ENCODE peak calls at places on chromosomes 16 and 17, in seven cellular contexts. One of them, this sample, is unnamed.

GRCh38 chr17:65423346-65424140 is 137.9 kb downstream of the AXIN2 start:
- DNase-seq in activated CD8-positive, alpha-beta memory T cell treated with anti-CD3 and anti-CD28 coated beads for 48 hours: no peak
- DNase-seq in stimulated activated CD4-positive, alpha-beta T cell treated with anti-CD3 and anti-CD28 coated beads, Interleukin-1b, Interleukin-23, amount 100 ng/mL, for 24 hours: no peak
- DNase-seq in aorta: no peak
- DNase-seq in T-helper 2 cell: no peak
- DNase-seq in PC-9: no peak
- DNase-seq in activated T-helper 1 cell treated with anti-CD3 and anti-CD28 coated beads, Interleukin-12 subunit alpha, Interleukin-12 subunit beta, Interleukin-2, Interleukin-4 antibody, amounts not matched to agents 30 ng/mL and 10 ng/mL and 1 ng/mL, durations not matched to agents 14 hours and 24 hours and 36 hours: no peak
- DNase-seq in this sample: no peak

GRCh38 chr17:81842725-81843504 is 8.1 kb upstream of the PPP1R27 start:
- DNase-seq in activated T-helper 1 cell treated with anti-CD3 and anti-CD28 coated beads, Interleukin-12 subunit alpha, Interleukin-12 subunit beta, Interleukin-2, Interleukin-4 antibody, amounts not matched to agents 30 ng/mL and 10 ng/mL and 1 ng/mL, durations not matched to agents 14 hours and 24 hours and 36 hours: no peak
- DNase-seq in stimulated activated CD4-positive, alpha-beta T cell treated with anti-CD3 and anti-CD28 coated beads, Interleukin-1b, Interleukin-23, amount 100 ng/mL, for 24 hours: no peak
- DNase-seq in T-helper 2 cell: no peak
- DNase-seq in aorta: no peak
- DNase-seq in PC-9: no peak
- DNase-seq in activated CD8-positive, alpha-beta memory T cell treated with anti-CD3 and anti-CD28 coated beads for 48 hours: no peak
- DNase-seq in this sample: no peak

GRCh38 chr17:48994548-48995331 is 2.4 kb upstream of the IGF2BP1 start:
- DNase-seq in stimulated activated CD4-positive, alpha-beta T cell treated with anti-CD3 and anti-CD28 coated beads, Interleukin-1b, Interleukin-23, amount 100 ng/mL, for 24 hours: no peak
- DNase-seq in activated T-helper 1 cell treated with anti-CD3 and anti-CD28 coated beads, Interleukin-12 subunit alpha, Interleukin-12 subunit beta, Interleukin-2, Interleukin-4 antibody, amounts not matched to agents 30 ng/mL and 10 ng/mL and 1 ng/mL, durations not matched to agents 14 hours and 24 hours and 36 hours: no peak
- DNase-seq in T-helper 2 cell: no peak
- DNase-seq in aorta: no peak
- DNase-seq in PC-9: no peak
- DNase-seq in activated CD8-positive, alpha-beta memory T cell treated with anti-CD3 and anti-CD28 coated beads for 48 hours: no peak
- DNase-seq in this sample: no peak

GRCh38 chr17:12047977-12048376 is 27.3 kb downstream of the MAP2K4 start:
- DNase-seq in activated T-helper 1 cell treated with anti-CD3 and anti-CD28 coated beads, Interleukin-12 subunit alpha, Interleukin-12 subunit beta, Interleukin-2, Interleukin-4 antibody, amounts not matched to agents 30 ng/mL and 10 ng/mL and 1 ng/mL, durations not matched to agents 14 hours and 24 hours and 36 hours: no peak
- DNase-seq in aorta: no peak
- DNase-seq in T-helper 2 cell: no peak
- DNase-seq in stimulated activated CD4-positive, alpha-beta T cell treated with anti-CD3 and anti-CD28 coated beads, Interleukin-1b, Interleukin-23, amount 100 ng/mL, for 24 hours: no peak
- DNase-seq in activated CD8-positive, alpha-beta memory T cell treated with anti-CD3 and anti-CD28 coated beads for 48 hours: no peak
- DNase-seq in PC-9: no peak
- DNase-seq in this sample: no peak

GRCh38 chr16:76947694-76948093 is 243.3 kb upstream of the MON1B start:
- DNase-seq in aorta: no peak
- DNase-seq in activated CD8-positive, alpha-beta memory T cell treated with anti-CD3 and anti-CD28 coated beads for 48 hours: no peak
- DNase-seq in activated T-helper 1 cell treated with anti-CD3 and anti-CD28 coated beads, Interleukin-12 subunit alpha, Interleukin-12 subunit beta, Interleukin-2, Interleukin-4 antibody, amounts not matched to agents 30 ng/mL and 10 ng/mL and 1 ng/mL, durations not matched to agents 14 hours and 24 hours and 36 hours: no peak
- DNase-seq in PC-9: no peak
- DNase-seq in T-helper 2 cell: no peak
- DNase-seq in stimulated activated CD4-positive, alpha-beta T cell treated with anti-CD3 and anti-CD28 coated beads, Interleukin-1b, Interleukin-23, amount 100 ng/mL, for 24 hours: no peak
- DNase-seq in this sample: no peak

GRCh38 chr16:82152641-82153094 is 17.4 kb downstream of the MPHOSPH6 start:
- DNase-seq in aorta: no peak
- DNase-seq in activated CD8-positive, alpha-beta memory T cell treated with anti-CD3 and anti-CD28 coated beads for 48 hours: no peak
- DNase-seq in stimulated activated CD4-positive, alpha-beta T cell treated with anti-CD3 and anti-CD28 coated beads, Interleukin-1b, Interleukin-23, amount 100 ng/mL, for 24 hours: no peak
- DNase-seq in T-helper 2 cell: no peak
- DNase-seq in PC-9: no peak
- DNase-seq in activated T-helper 1 cell treated with anti-CD3 and anti-CD28 coated beads, Interleukin-12 subunit alpha, Interleukin-12 subunit beta, Interleukin-2, Interleukin-4 antibody, amounts not matched to agents 30 ng/mL and 10 ng/mL and 1 ng/mL, durations not matched to agents 14 hours and 24 hours and 36 hours: no peak
- DNase-seq in this sample: peak

GRCh38 chr17:76532072-76532651 is 5.3 kb downstream of the CYGB start:
- DNase-seq in stimulated activated CD4-positive, alpha-beta T cell treated with anti-CD3 and anti-CD28 coated beads, Interleukin-1b, Interleukin-23, amount 100 ng/mL, for 24 hours: no peak
- DNase-seq in activated T-helper 1 cell treated with anti-CD3 and anti-CD28 coated beads, Interleukin-12 subunit alpha, Interleukin-12 subunit beta, Interleukin-2, Interleukin-4 antibody, amounts not matched to agents 30 ng/mL and 10 ng/mL and 1 ng/mL, durations not matched to agents 14 hours and 24 hours and 36 hours: no peak
- DNase-seq in aorta: no peak
- DNase-seq in PC-9: peak
- DNase-seq in T-helper 2 cell: no peak
- DNase-seq in activated CD8-positive, alpha-beta memory T cell treated with anti-CD3 and anti-CD28 coated beads for 48 hours: no peak
- DNase-seq in this sample: no peak

GRCh38 chr17:15999141-15999973 is at the start of the genes TTC19 and ZSWIM7:
- DNase-seq in T-helper 2 cell: peak
- DNase-seq in activated T-helper 1 cell treated with anti-CD3 and anti-CD28 coated beads, Interleukin-12 subunit alpha, Interleukin-12 subunit beta, Interleukin-2, Interleukin-4 antibody, amounts not matched to agents 30 ng/mL and 10 ng/mL and 1 ng/mL, durations not matched to agents 14 hours and 24 hours and 36 hours: peak
- DNase-seq in PC-9: peak
- DNase-seq in aorta: peak
- DNase-seq in activated CD8-positive, alpha-beta memory T cell treated with anti-CD3 and anti-CD28 coated beads for 48 hours: peak
- DNase-seq in stimulated activated CD4-positive, alpha-beta T cell treated with anti-CD3 and anti-CD28 coated beads, Interleukin-1b, Interleukin-23, amount 100 ng/mL, for 24 hours: peak
- DNase-seq in this sample: peak

GRCh38 chr17:15920758-15921239 is 24.1 kb upstream of the ADORA2B start:
- DNase-seq in stimulated activated CD4-positive, alpha-beta T cell treated with anti-CD3 and anti-CD28 coated beads, Interleukin-1b, Interleukin-23, amount 100 ng/mL, for 24 hours: no peak
- DNase-seq in PC-9: peak
- DNase-seq in activated CD8-positive, alpha-beta memory T cell treated with anti-CD3 and anti-CD28 coated beads for 48 hours: no peak
- DNase-seq in T-helper 2 cell: no peak
- DNase-seq in aorta: no peak
- DNase-seq in activated T-helper 1 cell treated with anti-CD3 and anti-CD28 coated beads, Interleukin-12 subunit alpha, Interleukin-12 subunit beta, Interleukin-2, Interleukin-4 antibody, amounts not matched to agents 30 ng/mL and 10 ng/mL and 1 ng/mL, durations not matched to agents 14 hours and 24 hours and 36 hours: no peak
- DNase-seq in this sample: no peak

GRCh38 chr17:38970128-38970527 is 2.9 kb upstream of the FBXO47 start:
- DNase-seq in activated T-helper 1 cell treated with anti-CD3 and anti-CD28 coated beads, Interleukin-12 subunit alpha, Interleukin-12 subunit beta, Interleukin-2, Interleukin-4 antibody, amounts not matched to agents 30 ng/mL and 10 ng/mL and 1 ng/mL, durations not matched to agents 14 hours and 24 hours and 36 hours: no peak
- DNase-seq in stimulated activated CD4-positive, alpha-beta T cell treated with anti-CD3 and anti-CD28 coated beads, Interleukin-1b, Interleukin-23, amount 100 ng/mL, for 24 hours: no peak
- DNase-seq in PC-9: no peak
- DNase-seq in aorta: no peak
- DNase-seq in activated CD8-positive, alpha-beta memory T cell treated with anti-CD3 and anti-CD28 coated beads for 48 hours: no peak
- DNase-seq in T-helper 2 cell: no peak
- DNase-seq in this sample: peak

GRCh38 chr17:17421346-17422216 is 55.2 kb upstream of the MED9 start:
- DNase-seq in stimulated activated CD4-positive, alpha-beta T cell treated with anti-CD3 and anti-CD28 coated beads, Interleukin-1b, Interleukin-23, amount 100 ng/mL, for 24 hours: no peak
- DNase-seq in activated CD8-positive, alpha-beta memory T cell treated with anti-CD3 and anti-CD28 coated beads for 48 hours: no peak
- DNase-seq in T-helper 2 cell: no peak
- DNase-seq in aorta: no peak
- DNase-seq in activated T-helper 1 cell treated with anti-CD3 and anti-CD28 coated beads, Interleukin-12 subunit alpha, Interleukin-12 subunit beta, Interleukin-2, Interleukin-4 antibody, amounts not matched to agents 30 ng/mL and 10 ng/mL and 1 ng/mL, durations not matched to agents 14 hours and 24 hours and 36 hours: no peak
- DNase-seq in PC-9: no peak
- DNase-seq in this sample: no peak

This sample was measured in T47D.